ENCODE peak calls at places on chromosomes 5 and 9, in ten cellular contexts. One of them, this sample, is unnamed.

GRCh38 chr5:172706796-172707195 is 64.2 kb downstream of the DUSP1 start:
- DNase-seq in HS-5: no peak
- DNase-seq in amniotic stem cell: no peak
- DNase-seq in H7: no peak
- DNase-seq in gastrocnemius medialis: no peak
- DNase-seq in suprapubic skin: no peak
- DNase-seq in AG04450: no peak
- DNase-seq in D341Med: no peak
- DNase-seq in ELF-1: no peak
- DNase-seq in PC-9: no peak
- DNase-seq in this sample: no peak

GRCh38 chr5:33379757-33380156 is 61.0 kb upstream of the TARS1 start:
- DNase-seq in ELF-1: peak; percentile 52
- DNase-seq in AG04450: no peak
- DNase-seq in suprapubic skin: no peak
- DNase-seq in amniotic stem cell: no peak
- DNase-seq in H7: peak; percentile 42
- DNase-seq in PC-9: peak; percentile 31
- DNase-seq in gastrocnemius medialis: no peak
- DNase-seq in D341Med: peak; percentile 35
- DNase-seq in HS-5: no peak
- DNase-seq in this sample: peak; percentile 79

GRCh38 chr5:126488362-126489065 is 65.3 kb downstream of the GRAMD2B start:
- DNase-seq in PC-9: no peak
- DNase-seq in HS-5: no peak
- DNase-seq in suprapubic skin: no peak
- DNase-seq in H7: no peak
- DNase-seq in D341Med: no peak
- DNase-seq in AG04450: no peak
- DNase-seq in gastrocnemius medialis: no peak
- DNase-seq in ELF-1: no peak
- DNase-seq in amniotic stem cell: no peak
- DNase-seq in this sample: peak; percentile 38

GRCh38 chr5:158020555-158021418 is 161.8 kb upstream of the CLINT1 start:
- DNase-seq in D341Med: no peak
- DNase-seq in H7: no peak
- DNase-seq in PC-9: no peak
- DNase-seq in ELF-1: peak; percentile 44
- DNase-seq in suprapubic skin: no peak
- DNase-seq in amniotic stem cell: no peak
- DNase-seq in gastrocnemius medialis: no peak
- DNase-seq in HS-5: no peak
- DNase-seq in AG04450: no peak
- DNase-seq in this sample: peak; percentile 7

GRCh38 chr9:20269620-20270019 is 352.7 kb downstream of the MLLT3 start:
- DNase-seq in ELF-1: no peak
- DNase-seq in D341Med: no peak
- DNase-seq in PC-9: no peak
- DNase-seq in HS-5: no peak
- DNase-seq in suprapubic skin: no peak
- DNase-seq in H7: no peak
- DNase-seq in gastrocnemius medialis: no peak
- DNase-seq in AG04450: no peak
- DNase-seq in amniotic stem cell: no peak
- DNase-seq in this sample: no peak

GRCh38 chr5:120314201-120314600 is 149.9 kb upstream of the PRR16 start:
- DNase-seq in ELF-1: no peak
- DNase-seq in gastrocnemius medialis: no peak
- DNase-seq in AG04450: no peak
- DNase-seq in PC-9: no peak
- DNase-seq in suprapubic skin: no peak
- DNase-seq in HS-5: no peak
- DNase-seq in H7: no peak
- DNase-seq in D341Med: no peak
- DNase-seq in amniotic stem cell: no peak
- DNase-seq in this sample: no peak

GRCh38 chr5:155878991-155879575 is 447.9 kb upstream of the SGCD start:
- DNase-seq in gastrocnemius medialis: no peak
- DNase-seq in HS-5: no peak
- DNase-seq in amniotic stem cell: peak; percentile 62
- DNase-seq in H7: no peak
- DNase-seq in D341Med: no peak
- DNase-seq in AG04450: no peak
- DNase-seq in suprapubic skin: no peak
- DNase-seq in PC-9: no peak
- DNase-seq in ELF-1: no peak
- DNase-seq in this sample: no peak

GRCh38 chr5:92492908-92493307 is 1088.1 kb downstream of the NR2F1-AS1 start:
- DNase-seq in gastrocnemius medialis: no peak
- DNase-seq in D341Med: no peak
- DNase-seq in amniotic stem cell: no peak
- DNase-seq in suprapubic skin: no peak
- DNase-seq in H7: no peak
- DNase-seq in AG04450: no peak
- DNase-seq in HS-5: no peak
- DNase-seq in PC-9: no peak
- DNase-seq in ELF-1: no peak
- DNase-seq in this sample: no peak

GRCh38 chr9:101362450-101362849 is 22.4 kb downstream of the BAAT start:
- DNase-seq in PC-9: no peak
- DNase-seq in suprapubic skin: no peak
- DNase-seq in gastrocnemius medialis: no peak
- DNase-seq in HS-5: no peak
- DNase-seq in D341Med: no peak
- DNase-seq in H7: no peak
- DNase-seq in amniotic stem cell: no peak
- DNase-seq in AG04450: no peak
- DNase-seq in ELF-1: no peak
- DNase-seq in this sample: no peak

GRCh38 chr5:144473650-144474049 is 303.0 kb downstream of the KCTD16 start:
- DNase-seq in HS-5: no peak
- DNase-seq in PC-9: no peak
- DNase-seq in gastrocnemius medialis: no peak
- DNase-seq in suprapubic skin: no peak
- DNase-seq in D341Med: no peak
- DNase-seq in amniotic stem cell: no peak
- DNase-seq in AG04450: no peak
- DNase-seq in ELF-1: no peak
- DNase-seq in H7: no peak
- DNase-seq in this sample: no peak

GRCh38 chr5:126508962-126509279 is 85.7 kb downstream of the GRAMD2B start:
- DNase-seq in suprapubic skin: no peak
- DNase-seq in D341Med: no peak
- DNase-seq in HS-5: no peak
- DNase-seq in H7: no peak
- DNase-seq in AG04450: no peak
- DNase-seq in PC-9: no peak
- DNase-seq in amniotic stem cell: no peak
- DNase-seq in gastrocnemius medialis: peak; percentile 62
- DNase-seq in ELF-1: no peak
- DNase-seq in this sample: no peak

GRCh38 chr5:8944005-8944404 is 601.9 kb downstream of the SEMA5A start:
- DNase-seq in H7: no peak
- DNase-seq in PC-9: no peak
- DNase-seq in HS-5: peak; percentile 90
- DNase-seq in AG04450: no peak
- DNase-seq in gastrocnemius medialis: no peak
- DNase-seq in ELF-1: no peak
- DNase-seq in amniotic stem cell: no peak
- DNase-seq in suprapubic skin: no peak
- DNase-seq in D341Med: no peak
- DNase-seq in this sample: no peak

GRCh38 chr9:7011395-7012067 is 253.8 kb downstream of the KDM4C start:
- DNase-seq in D341Med: no peak
- DNase-seq in AG04450: no peak
- DNase-seq in amniotic stem cell: no peak
- DNase-seq in HS-5: no peak
- DNase-seq in ELF-1: no peak
- DNase-seq in suprapubic skin: no peak
- DNase-seq in PC-9: no peak
- DNase-seq in H7: no peak
- DNase-seq in gastrocnemius medialis: no peak
- DNase-seq in this sample: no peak

GRCh38 chr5:148457183-148457620 is 73.4 kb downstream of the FBXO38 start:
- DNase-seq in D341Med: peak; percentile 63
- DNase-seq in HS-5: no peak
- DNase-seq in H7: no peak
- DNase-seq in suprapubic skin: no peak
- DNase-seq in ELF-1: no peak
- DNase-seq in PC-9: no peak
- DNase-seq in AG04450: no peak
- DNase-seq in amniotic stem cell: no peak
- DNase-seq in gastrocnemius medialis: no peak
- DNase-seq in this sample: peak; percentile 59

GRCh38 chr9:33750839-33751339 is 44.5 kb upstream of the PRSS3 start:
- DNase-seq in ELF-1: no peak
- DNase-seq in suprapubic skin: no peak
- DNase-seq in gastrocnemius medialis: no peak
- DNase-seq in AG04450: no peak
- DNase-seq in PC-9: no peak
- DNase-seq in amniotic stem cell: no peak
- DNase-seq in H7: no peak
- DNase-seq in D341Med: peak; percentile 32
- DNase-seq in HS-5: no peak
- DNase-seq in this sample: no peak

GRCh38 chr5:88889165-88890069 is 6.4 kb upstream of the MEF2C start:
- DNase-seq in AG04450: no peak
- DNase-seq in ELF-1: peak; percentile 36
- DNase-seq in D341Med: no peak
- DNase-seq in PC-9: no peak
- DNase-seq in suprapubic skin: peak; percentile 79
- DNase-seq in gastrocnemius medialis: peak; percentile 80
- DNase-seq in H7: peak; percentile 65
- DNase-seq in amniotic stem cell: no peak
- DNase-seq in HS-5: no peak
- DNase-seq in this sample: peak; percentile 66

GRCh38 chr5:113278976-113279375 is 155.8 kb downstream of the TSSK1B start:
- DNase-seq in gastrocnemius medialis: no peak
- DNase-seq in AG04450: no peak
- DNase-seq in HS-5: no peak
- DNase-seq in H7: no peak
- DNase-seq in ELF-1: no peak
- DNase-seq in amniotic stem cell: no peak
- DNase-seq in D341Med: no peak
- DNase-seq in suprapubic skin: no peak
- DNase-seq in PC-9: no peak
- DNase-seq in this sample: no peak

GRCh38 chr5:43121565-43122484 is 1.1 kb downstream of the ZNF131 start:
- DNase-seq in amniotic stem cell: no peak
- DNase-seq in gastrocnemius medialis: peak; percentile 30
- DNase-seq in ELF-1: no peak
- DNase-seq in H7: peak; percentile 38
- DNase-seq in suprapubic skin: no peak
- DNase-seq in HS-5: peak; percentile 30
- DNase-seq in D341Med: peak; percentile 81
- DNase-seq in AG04450: peak; percentile 21
- DNase-seq in PC-9: peak; percentile 58
- DNase-seq in this sample: no peak

GRCh38 chr9:3887121-3887797 is 361.5 kb upstream of the RFX3 start:
- DNase-seq in suprapubic skin: no peak
- DNase-seq in PC-9: no peak
- DNase-seq in AG04450: no peak
- DNase-seq in gastrocnemius medialis: no peak
- DNase-seq in D341Med: peak; percentile 24
- DNase-seq in HS-5: no peak
- DNase-seq in H7: no peak
- DNase-seq in amniotic stem cell: no peak
- DNase-seq in ELF-1: no peak
- DNase-seq in this sample: no peak

GRCh38 chr5:147565524-147565923 is 55.7 kb upstream of the DPYSL3 start:
- DNase-seq in suprapubic skin: no peak
- DNase-seq in HS-5: peak; percentile 61
- DNase-seq in gastrocnemius medialis: no peak
- DNase-seq in H7: no peak
- DNase-seq in D341Med: no peak
- DNase-seq in amniotic stem cell: no peak
- DNase-seq in ELF-1: no peak
- DNase-seq in AG04450: no peak
- DNase-seq in PC-9: no peak
- DNase-seq in this sample: no peak

GRCh38 chr9:130989891-130990290 is 19.1 kb upstream of the LAMC3 start:
- DNase-seq in AG04450: no peak
- DNase-seq in amniotic stem cell: no peak
- DNase-seq in PC-9: no peak
- DNase-seq in suprapubic skin: no peak
- DNase-seq in D341Med: peak; percentile 34
- DNase-seq in HS-5: no peak
- DNase-seq in H7: peak; percentile 71
- DNase-seq in ELF-1: no peak
- DNase-seq in gastrocnemius medialis: no peak
- DNase-seq in this sample: no peak

GRCh38 chr5:133321833-133322420 is 270.1 kb downstream of the HSPA4 start:
- DNase-seq in AG04450: no peak
- DNase-seq in D341Med: no peak
- DNase-seq in PC-9: no peak
- DNase-seq in gastrocnemius medialis: no peak
- DNase-seq in ELF-1: no peak
- DNase-seq in suprapubic skin: no peak
- DNase-seq in HS-5: no peak
- DNase-seq in amniotic stem cell: no peak
- DNase-seq in H7: no peak
- DNase-seq in this sample: no peak

GRCh38 chr5:14331377-14331776 is 188.2 kb downstream of the TRIO start:
- DNase-seq in HS-5: no peak
- DNase-seq in amniotic stem cell: no peak
- DNase-seq in H7: no peak
- DNase-seq in PC-9: no peak
- DNase-seq in AG04450: no peak
- DNase-seq in ELF-1: no peak
- DNase-seq in gastrocnemius medialis: no peak
- DNase-seq in suprapubic skin: no peak
- DNase-seq in D341Med: no peak
- DNase-seq in this sample: no peak

GRCh38 chr5:72677447-72677846 is 139.0 kb upstream of the TNPO1 start:
- DNase-seq in H7: no peak
- DNase-seq in D341Med: no peak
- DNase-seq in gastrocnemius medialis: no peak
- DNase-seq in suprapubic skin: no peak
- DNase-seq in AG04450: no peak
- DNase-seq in amniotic stem cell: no peak
- DNase-seq in ELF-1: no peak
- DNase-seq in PC-9: no peak
- DNase-seq in HS-5: no peak
- DNase-seq in this sample: no peak

This sample was measured in neural progenitor cell.